ENCODE peak calls at places on chromosomes 2 and 18, in four cellular contexts. O is A549, I is AG09309, D is tibial artery. N is an unnamed sample.

GRCh38 chr2:150425121-150425559 is 62.3 kb downstream of the RND3 start:
- DNase-seq in D (no peak), O (no peak), I (no peak), N (no peak)

GRCh38 chr18:48308027-48308635 is 101.1 kb downstream of the ZBTB7C start:
- DNase-seq in I (no peak), O (no peak), D (no peak), N (no peak)

GRCh38 chr2:11677146-11678055 is 7.4 kb upstream of the NTSR2 start:
- DNase-seq in I (no peak), O (no peak), D (peak), N (no peak)

GRCh38 chr18:42683094-42683493 is 432.4 kb downstream of the RIT2 start:
- DNase-seq in O (no peak), I (no peak), D (no peak), N (no peak)

GRCh38 chr2:151063271-151063670 is 198.4 kb downstream of the RBM43 start:
- DNase-seq in I (peak), D (no peak), O (no peak), N (no peak)

GRCh38 chr2:30422437-30422805 is 24.6 kb upstream of the LCLAT1 start:
- DNase-seq in I (no peak), O (peak), D (no peak), N (peak)

GRCh38 chr2:69296421-69296820 is 90.6 kb downstream of the GFPT1 start:
- DNase-seq in I (no peak), D (no peak), O (no peak), N (no peak)

GRCh38 chr18:24979223-24979622 is 372.7 kb downstream of the ZNF521 start:
- DNase-seq in D (no peak), O (no peak), I (no peak), N (no peak)

GRCh38 chr2:168159754-168160585 is 87.4 kb downstream of the STK39 start:
- DNase-seq in D (no peak), I (no peak), O (no peak), N (no peak)

GRCh38 chr2:235568431-235568830 is 74.6 kb downstream of the AGAP1 start:
- DNase-seq in O (no peak), D (no peak), I (no peak), N (no peak)

GRCh38 chr2:20355131-20355530 is 4.5 kb upstream of the PUM2 start:
- DNase-seq in O (no peak), D (no peak), I (peak), N (no peak)

GRCh38 chr18:45628979-45629958 is 14.0 kb downstream of the SLC14A2 start:
- DNase-seq in D (no peak), I (peak), O (peak), N (no peak)

GRCh38 chr2:45435316-45435715 is 175.8 kb downstream of the SRBD1 start:
- DNase-seq in D (no peak), I (peak), O (peak), N (no peak)

GRCh38 chr2:206614825-206615224 is 27.5 kb upstream of the FAM237A start:
- DNase-seq in D (no peak), O (peak), I (no peak), N (no peak)

GRCh38 chr2:29589440-29590103 is 331.8 kb downstream of the ALK start:
- DNase-seq in O (no peak), I (no peak), D (no peak), N (no peak)

GRCh38 chr2:130327703-130328527 is 14.8 kb upstream of the IMP4 start:
- DNase-seq in I (no peak), O (no peak), D (no peak), N (no peak)

GRCh38 chr2:206616141-206616540 is 26.1 kb upstream of the FAM237A start:
- DNase-seq in D (no peak), I (no peak), O (peak), N (no peak)

GRCh38 chr18:25516747-25517498 is 165.0 kb upstream of the ZNF521 start:
- DNase-seq in O (no peak), D (no peak), I (no peak), N (no peak)

GRCh38 chr2:96816836-96817702 is 1.0 kb downstream of the CNNM3 start:
- DNase-seq in O (peak), I (peak), D (no peak), N (peak)

GRCh38 chr2:121334581-121335293 is 49.7 kb upstream of the TFCP2L1 start:
- DNase-seq in D (peak), O (no peak), I (no peak), N (no peak)

GRCh38 chr2:151522556-151522955 is 112.9 kb downstream of the RIF1 start:
- DNase-seq in D (no peak), O (no peak), I (no peak), N (no peak)

GRCh38 chr2:214587442-214587841 is 176.6 kb downstream of the VWC2L start:
- DNase-seq in I (no peak), D (no peak), O (peak), N (peak)
- TF ChIP-seq CTCF in I (peak), D (no peak), O (peak), N (peak)

GRCh38 chr18:77905011-77905410 is 655.4 kb downstream of the GALR1 start:
- DNase-seq in I (no peak), D (no peak), O (no peak), N (no peak)
- H3K4me3 ChIP-seq in I (no peak), D (no peak), O (no peak), N (no peak)

DNA sequence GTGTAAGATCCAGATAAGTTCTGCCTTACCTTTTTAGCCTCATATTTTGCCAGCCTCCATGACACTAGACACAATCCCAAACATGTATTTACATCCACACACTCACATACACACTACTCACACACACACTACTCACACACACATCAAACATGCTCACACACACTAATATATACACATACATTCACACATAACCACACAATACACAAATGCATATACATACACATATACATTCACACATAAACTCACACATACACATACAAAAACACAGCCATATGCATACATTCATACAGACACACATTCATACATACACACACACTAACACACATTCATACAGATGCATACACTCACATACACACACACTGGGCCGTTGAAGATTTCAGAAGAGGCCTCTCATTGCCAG is 109.5 kb downstream of the MAIP1 start:
- DNase-seq in I (no peak), O (no peak), D (no peak), N (no peak)
- TF ChIP-seq CTCF in I (no peak), O (no peak), D (no peak), N (no peak)

GRCh38 chr2:63681896-63682295 is 93.1 kb downstream of the MDH1 start:
- DNase-seq in O (no peak), I (no peak), D (no peak), N (no peak)
- H3K4me3 ChIP-seq in O (no peak), I (no peak), D (no peak), N (no peak)

GRCh38 chr2:222595573-222595972 is 60.3 kb downstream of the FARSB start:
- DNase-seq in D (no peak), I (no peak), O (no peak), N (no peak)
- TF ChIP-seq CTCF in D (no peak), I (no peak), O (no peak), N (no peak)

GRCh38 chr2:60353406-60353800 is 200.1 kb downstream of the BCL11A start:
- DNase-seq in D (no peak), O (no peak), I (no peak), N (peak)

GRCh38 chr2:60351321-60351720 is 202.1 kb downstream of the BCL11A start:
- DNase-seq in O (no peak), D (no peak), I (no peak), N (no peak)

GRCh38 chr2:60353863-60354262 is 199.6 kb downstream of the BCL11A start:
- DNase-seq in D (no peak), I (no peak), O (no peak), N (peak)

GRCh38 chr2:60351802-60352201 is 201.7 kb downstream of the BCL11A start:
- DNase-seq in I (no peak), O (no peak), D (no peak), N (peak)

GRCh38 chr2:60352491-60353405 is 200.7 kb downstream of the BCL11A start:
- DNase-seq in D (no peak), I (no peak), O (no peak), N (peak)
- H3K4me3 ChIP-seq in D (no peak), I (no peak), O (no peak), N (peak)

DNA sequence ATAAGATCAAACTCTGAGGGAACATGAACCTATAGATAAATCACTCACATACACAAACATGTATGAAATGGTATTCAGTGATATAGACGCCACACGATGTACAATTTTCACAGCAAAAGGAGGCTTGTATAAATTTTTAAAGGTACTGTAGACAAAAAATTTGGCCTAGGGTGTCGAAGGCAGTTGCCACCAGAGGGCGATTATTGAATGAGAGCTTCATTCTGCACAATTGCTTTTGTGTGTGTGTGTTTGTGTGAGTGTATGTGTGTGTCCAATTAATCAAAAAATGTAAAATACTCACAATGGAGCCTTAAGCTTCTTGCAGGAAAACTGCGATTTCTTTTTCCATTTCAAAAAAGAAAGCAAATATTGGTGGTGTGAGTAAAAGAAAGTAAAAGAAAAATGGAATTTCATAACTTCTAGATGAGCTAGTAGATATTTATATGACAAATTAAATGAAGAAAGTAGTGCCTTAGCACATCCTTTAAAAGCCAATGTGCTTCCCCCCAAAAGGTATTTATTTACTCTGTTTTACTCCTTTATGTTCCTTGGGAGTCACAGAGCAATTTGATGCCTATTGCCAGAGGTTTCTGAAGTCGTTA is 800.1 kb downstream of the SATB2 start:
- DNase-seq in I (peak), O (peak), D (no peak), N (peak)
- TF ChIP-seq CTCF in I (peak), O (peak), D (no peak), N (peak)

GRCh38 chr2:155675920-155676319 is 656.6 kb downstream of the NR4A2 start:
- DNase-seq in D (no peak), O (no peak), I (no peak), N (no peak)

DNA sequence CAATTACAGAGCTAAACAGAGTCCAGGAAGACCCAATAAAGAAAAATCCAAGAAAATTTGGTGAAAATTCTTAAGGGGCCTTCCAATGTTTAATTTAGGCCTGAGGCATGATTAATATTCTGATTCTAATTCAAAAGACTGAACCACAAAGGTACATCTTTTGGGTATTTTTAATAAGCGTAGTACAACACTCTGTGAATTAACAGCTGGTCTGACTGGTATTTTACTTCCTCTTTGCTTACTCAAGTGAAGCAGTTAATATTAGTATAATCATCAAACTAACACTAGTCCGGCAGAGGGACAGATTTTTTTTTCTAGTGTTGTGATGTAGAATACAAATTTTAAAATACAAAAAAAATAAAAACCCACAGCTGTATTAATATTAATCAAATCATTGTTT is 652.9 kb downstream of the NR4A2 start:
- DNase-seq in O (no peak), I (no peak), D (no peak), N (no peak)
- H3K4me3 ChIP-seq in O (no peak), I (no peak), D (no peak), N (no peak)

N was measured in GM12865.